ENCODE peak calls at places on chromosomes 5 and 9, in ten cellular contexts. One of them, this sample, is unnamed.

GRCh38 chr5:1975406-1975715 is 92.6 kb upstream of the IRX4 start:
- DNase-seq in NCI-H460: no peak
- DNase-seq in neuronal stem cell: no peak
- DNase-seq in lower leg skin: peak
- DNase-seq in cardiac muscle cell: no peak
- DNase-seq in activated naive CD4-positive, alpha-beta T cell treated with anti-CD3 and anti-CD28 coated beads, Interleukin-2, amount 10 ng/mL, durations not matched to agents 7 days and 5 days: no peak
- DNase-seq in AG20443: no peak
- DNase-seq in NCI-H774: peak
- DNase-seq in AG10803: no peak
- DNase-seq in cerebellum: no peak
- DNase-seq in this sample: no peak

GRCh38 chr5:140303987-140304386 is 1.1 kb upstream of the PFDN1 start:
- DNase-seq in lower leg skin: no peak
- DNase-seq in NCI-H774: no peak
- DNase-seq in AG20443: no peak
- DNase-seq in AG10803: no peak
- DNase-seq in neuronal stem cell: no peak
- DNase-seq in cardiac muscle cell: no peak
- DNase-seq in NCI-H460: no peak
- DNase-seq in activated naive CD4-positive, alpha-beta T cell treated with anti-CD3 and anti-CD28 coated beads, Interleukin-2, amount 10 ng/mL, durations not matched to agents 7 days and 5 days: no peak
- DNase-seq in cerebellum: no peak
- DNase-seq in this sample: no peak

GRCh38 chr5:2186472-2187015 is 303.8 kb upstream of the IRX4 start:
- DNase-seq in cerebellum: no peak
- DNase-seq in cardiac muscle cell: no peak
- DNase-seq in neuronal stem cell: no peak
- DNase-seq in NCI-H774: no peak
- DNase-seq in lower leg skin: peak
- DNase-seq in AG20443: no peak
- DNase-seq in AG10803: no peak
- DNase-seq in activated naive CD4-positive, alpha-beta T cell treated with anti-CD3 and anti-CD28 coated beads, Interleukin-2, amount 10 ng/mL, durations not matched to agents 7 days and 5 days: no peak
- DNase-seq in NCI-H460: no peak
- DNase-seq in this sample: no peak

GRCh38 chr5:154430466-154430865 is 15.3 kb upstream of the SAP30L start:
- DNase-seq in NCI-H774: no peak
- DNase-seq in AG20443: no peak
- DNase-seq in activated naive CD4-positive, alpha-beta T cell treated with anti-CD3 and anti-CD28 coated beads, Interleukin-2, amount 10 ng/mL, durations not matched to agents 7 days and 5 days: no peak
- DNase-seq in neuronal stem cell: no peak
- DNase-seq in NCI-H460: no peak
- DNase-seq in AG10803: no peak
- DNase-seq in cerebellum: no peak
- DNase-seq in cardiac muscle cell: no peak
- DNase-seq in lower leg skin: peak
- DNase-seq in this sample: no peak

GRCh38 chr5:32563614-32564013 is 21.7 kb upstream of the SUB1 start:
- DNase-seq in AG10803: no peak
- DNase-seq in neuronal stem cell: no peak
- DNase-seq in NCI-H774: no peak
- DNase-seq in lower leg skin: no peak
- DNase-seq in NCI-H460: no peak
- DNase-seq in AG20443: no peak
- DNase-seq in cerebellum: no peak
- DNase-seq in cardiac muscle cell: no peak
- DNase-seq in activated naive CD4-positive, alpha-beta T cell treated with anti-CD3 and anti-CD28 coated beads, Interleukin-2, amount 10 ng/mL, durations not matched to agents 7 days and 5 days: no peak
- DNase-seq in this sample: no peak

GRCh38 chr5:15704397-15704947 is 204.5 kb downstream of the FBXL7 start:
- DNase-seq in NCI-H774: no peak
- DNase-seq in AG20443: peak
- DNase-seq in AG10803: peak
- DNase-seq in cardiac muscle cell: peak
- DNase-seq in activated naive CD4-positive, alpha-beta T cell treated with anti-CD3 and anti-CD28 coated beads, Interleukin-2, amount 10 ng/mL, durations not matched to agents 7 days and 5 days: no peak
- DNase-seq in NCI-H460: no peak
- DNase-seq in neuronal stem cell: no peak
- DNase-seq in cerebellum: no peak
- DNase-seq in lower leg skin: no peak
- DNase-seq in this sample: no peak

GRCh38 chr5:73274870-73275756 is 102.1 kb downstream of the TMEM174 start:
- DNase-seq in activated naive CD4-positive, alpha-beta T cell treated with anti-CD3 and anti-CD28 coated beads, Interleukin-2, amount 10 ng/mL, durations not matched to agents 7 days and 5 days: no peak
- DNase-seq in AG20443: peak
- DNase-seq in NCI-H460: no peak
- DNase-seq in cerebellum: peak
- DNase-seq in NCI-H774: no peak
- DNase-seq in neuronal stem cell: no peak
- DNase-seq in cardiac muscle cell: no peak
- DNase-seq in lower leg skin: peak
- DNase-seq in AG10803: peak
- DNase-seq in this sample: no peak

GRCh38 chr9:15966471-15966870 is 413.6 kb downstream of the CCDC171 start:
- DNase-seq in cerebellum: no peak
- DNase-seq in neuronal stem cell: no peak
- DNase-seq in cardiac muscle cell: no peak
- DNase-seq in NCI-H460: no peak
- DNase-seq in AG10803: no peak
- DNase-seq in AG20443: no peak
- DNase-seq in lower leg skin: no peak
- DNase-seq in activated naive CD4-positive, alpha-beta T cell treated with anti-CD3 and anti-CD28 coated beads, Interleukin-2, amount 10 ng/mL, durations not matched to agents 7 days and 5 days: no peak
- DNase-seq in NCI-H774: no peak
- DNase-seq in this sample: no peak

GRCh38 chr5:54756796-54757402 is 228.5 kb downstream of the ESM1 start:
- DNase-seq in AG20443: peak
- DNase-seq in cardiac muscle cell: no peak
- DNase-seq in AG10803: peak
- DNase-seq in NCI-H774: no peak
- DNase-seq in neuronal stem cell: no peak
- DNase-seq in lower leg skin: peak
- DNase-seq in activated naive CD4-positive, alpha-beta T cell treated with anti-CD3 and anti-CD28 coated beads, Interleukin-2, amount 10 ng/mL, durations not matched to agents 7 days and 5 days: no peak
- DNase-seq in NCI-H460: no peak
- DNase-seq in cerebellum: no peak
- DNase-seq in this sample: no peak

GRCh38 chr5:96875805-96876291 is 452 bp upstream of the ERAP2 start:
- DNase-seq in AG10803: no peak
- DNase-seq in cerebellum: no peak
- DNase-seq in NCI-H774: no peak
- DNase-seq in NCI-H460: peak
- DNase-seq in lower leg skin: no peak
- DNase-seq in AG20443: peak
- DNase-seq in activated naive CD4-positive, alpha-beta T cell treated with anti-CD3 and anti-CD28 coated beads, Interleukin-2, amount 10 ng/mL, durations not matched to agents 7 days and 5 days: peak
- DNase-seq in neuronal stem cell: no peak
- DNase-seq in cardiac muscle cell: no peak
- DNase-seq in this sample: no peak

GRCh38 chr9:13213337-13213736 is 66.2 kb downstream of the MPDZ start:
- DNase-seq in neuronal stem cell: no peak
- DNase-seq in AG20443: peak
- DNase-seq in NCI-H460: peak
- DNase-seq in AG10803: peak
- DNase-seq in lower leg skin: no peak
- DNase-seq in NCI-H774: no peak
- DNase-seq in cardiac muscle cell: no peak
- DNase-seq in cerebellum: no peak
- DNase-seq in activated naive CD4-positive, alpha-beta T cell treated with anti-CD3 and anti-CD28 coated beads, Interleukin-2, amount 10 ng/mL, durations not matched to agents 7 days and 5 days: no peak
- DNase-seq in this sample: peak

GRCh38 chr9:31335529-31336234 is 1048.8 kb upstream of the ACO1 start:
- DNase-seq in AG20443: no peak
- DNase-seq in cardiac muscle cell: no peak
- DNase-seq in neuronal stem cell: no peak
- DNase-seq in NCI-H460: no peak
- DNase-seq in cerebellum: no peak
- DNase-seq in NCI-H774: no peak
- DNase-seq in lower leg skin: no peak
- DNase-seq in activated naive CD4-positive, alpha-beta T cell treated with anti-CD3 and anti-CD28 coated beads, Interleukin-2, amount 10 ng/mL, durations not matched to agents 7 days and 5 days: no peak
- DNase-seq in AG10803: no peak
- DNase-seq in this sample: no peak

GRCh38 chr5:111587728-111588127 is 75.4 kb upstream of the STARD4 start:
- DNase-seq in activated naive CD4-positive, alpha-beta T cell treated with anti-CD3 and anti-CD28 coated beads, Interleukin-2, amount 10 ng/mL, durations not matched to agents 7 days and 5 days: no peak
- DNase-seq in NCI-H460: no peak
- DNase-seq in lower leg skin: no peak
- DNase-seq in cerebellum: no peak
- DNase-seq in NCI-H774: no peak
- DNase-seq in AG20443: no peak
- DNase-seq in cardiac muscle cell: no peak
- DNase-seq in AG10803: no peak
- DNase-seq in neuronal stem cell: no peak
- DNase-seq in this sample: no peak

GRCh38 chr9:129584136-129584535 is 36.8 kb downstream of the C9orf50 start:
- DNase-seq in lower leg skin: no peak
- DNase-seq in AG10803: peak
- DNase-seq in cardiac muscle cell: peak
- DNase-seq in NCI-H774: peak
- DNase-seq in AG20443: peak
- DNase-seq in activated naive CD4-positive, alpha-beta T cell treated with anti-CD3 and anti-CD28 coated beads, Interleukin-2, amount 10 ng/mL, durations not matched to agents 7 days and 5 days: peak
- DNase-seq in neuronal stem cell: no peak
- DNase-seq in NCI-H460: peak
- DNase-seq in cerebellum: peak
- DNase-seq in this sample: peak

GRCh38 chr5:131386779-131387178 is 122.9 kb downstream of the CDC42SE2 start:
- DNase-seq in activated naive CD4-positive, alpha-beta T cell treated with anti-CD3 and anti-CD28 coated beads, Interleukin-2, amount 10 ng/mL, durations not matched to agents 7 days and 5 days: no peak
- DNase-seq in NCI-H460: no peak
- DNase-seq in lower leg skin: no peak
- DNase-seq in NCI-H774: peak
- DNase-seq in neuronal stem cell: no peak
- DNase-seq in cardiac muscle cell: no peak
- DNase-seq in cerebellum: no peak
- DNase-seq in AG10803: no peak
- DNase-seq in AG20443: no peak
- DNase-seq in this sample: no peak